ENCODE peak calls at places on chromosomes 3 and 15, in eight cellular contexts. G is HL-60, O is neuronal stem cell, Z is IMR-90, K is fibroblast of lung, C is sigmoid colon, X is WERI-Rb-1, W is K562. D is an unnamed sample.

GRCh38 chr15:26842391-26842790 is 24.5 kb upstream of the GABRA5 start:
- DNase-seq in G (no peak), O (no peak), Z (no peak), K (no peak), C (no peak), X (no peak), W (no peak), D (no peak)

GRCh38 chr3:143001034-143001368 is 369 bp upstream of the U2SURP start:
- DNase-seq in G (peak), O (no peak), Z (no peak), K (no peak), C (no peak), X (no peak), W (no peak), D (no peak)

GRCh38 chr3:146345900-146346299 is 95.0 kb upstream of the PLSCR4 start:
- DNase-seq in G (no peak), O (no peak), Z (no peak), K (no peak), C (no peak), X (no peak), W (no peak), D (no peak)

GRCh38 chr15:52466134-52466701 is 62.5 kb downstream of the MYO5A start:
- DNase-seq in G (peak), O (no peak), Z (no peak), K (no peak), C (peak), X (no peak), W (no peak), D (no peak)

GRCh38 chr15:42973114-42973513 is 52.5 kb upstream of the TTBK2 start:
- DNase-seq in G (no peak), O (no peak), Z (no peak), K (no peak), C (no peak), X (no peak), W (no peak), D (no peak)

GRCh38 chr3:68819361-68819760 is 113.0 kb downstream of the TAFA4 start:
- DNase-seq in G (no peak), O (no peak), Z (no peak), K (no peak), C (no peak), X (no peak), W (no peak), D (no peak)

GRCh38 chr15:66746231-66746605 is 44.2 kb downstream of the SMAD6 start:
- DNase-seq in G (no peak), O (no peak), Z (no peak), K (no peak), C (peak), X (no peak), W (no peak), D (no peak)

GRCh38 chr3:55718956-55719355 is 231.8 kb upstream of the WNT5A start:
- DNase-seq in G (no peak), O (no peak), Z (no peak), K (no peak), C (no peak), X (no peak), W (no peak), D (no peak)

GRCh38 chr15:100078511-100079220 is 263.1 kb downstream of the ADAMTS17 start:
- DNase-seq in G (no peak), O (no peak), Z (no peak), K (no peak), C (no peak), X (no peak), W (no peak), D (no peak)

DNA sequence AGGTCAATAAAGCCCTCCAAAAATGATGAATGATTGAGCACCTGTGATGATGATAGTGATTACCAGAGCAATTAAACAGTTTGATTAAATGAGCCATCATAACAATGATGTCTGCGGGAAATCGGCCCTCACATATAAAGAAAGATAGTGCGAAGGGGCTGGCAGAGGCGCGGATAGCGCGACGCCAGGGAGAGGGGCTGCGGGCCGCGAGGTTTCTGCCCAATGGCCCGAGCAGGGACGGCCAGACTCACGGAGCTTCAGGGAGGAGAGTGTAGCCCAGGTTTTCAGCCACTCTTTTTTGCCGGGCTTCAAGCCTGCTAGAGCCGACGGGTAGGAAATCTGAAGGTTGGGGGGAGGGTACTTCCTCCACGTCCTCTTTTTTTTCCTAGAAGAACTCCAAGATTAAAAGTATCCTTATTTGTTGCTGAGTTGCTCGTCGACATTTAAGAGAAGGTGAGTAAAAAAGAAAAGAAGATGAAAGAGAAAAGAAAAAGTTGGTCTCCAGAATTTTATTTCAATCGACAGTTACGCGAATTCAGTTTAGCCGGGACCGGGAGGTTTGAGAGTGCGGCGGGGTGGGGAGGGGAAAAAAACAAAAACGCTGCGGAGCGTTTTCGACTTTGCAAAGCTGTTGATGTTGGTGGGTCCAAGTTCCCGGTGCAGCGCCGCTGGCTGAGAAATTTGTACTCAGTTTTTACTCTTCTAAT is 2.1 kb upstream of the MEIS2 start:
- DNase-seq in G (no peak), O (peak), Z (peak), K (peak), C (peak), X (peak), W (no peak), D (peak)
- H3K4me3 ChIP-seq in G (no peak), O (peak), Z (peak), K (peak), C (peak), X (peak), W (peak), D (peak)

DNA sequence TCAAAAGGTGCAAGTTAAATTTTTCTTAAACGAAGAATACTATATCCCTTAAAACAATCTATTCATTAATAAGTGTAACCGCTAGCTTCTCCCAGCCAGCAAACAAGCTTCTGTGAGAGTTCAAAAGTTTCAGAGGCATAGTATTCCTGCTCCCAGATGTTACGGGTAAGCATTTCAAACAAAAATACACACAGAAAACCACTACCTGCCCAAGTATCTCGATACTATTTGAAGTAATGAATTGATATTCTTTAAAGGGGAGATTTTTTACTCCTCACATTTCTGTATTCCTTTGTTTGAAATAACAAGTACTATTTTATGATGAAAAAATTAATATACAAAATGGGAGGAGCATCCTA is 1.5 kb downstream of the TJP1 start:
- DNase-seq in G (no peak), O (no peak), Z (peak), K (peak), C (no peak), X (no peak), W (no peak), D (peak)
- H3K27ac ChIP-seq in G (no peak), O (no peak), Z (no peak), K (peak), C (peak), X (peak), W (peak), D (peak)

DNA sequence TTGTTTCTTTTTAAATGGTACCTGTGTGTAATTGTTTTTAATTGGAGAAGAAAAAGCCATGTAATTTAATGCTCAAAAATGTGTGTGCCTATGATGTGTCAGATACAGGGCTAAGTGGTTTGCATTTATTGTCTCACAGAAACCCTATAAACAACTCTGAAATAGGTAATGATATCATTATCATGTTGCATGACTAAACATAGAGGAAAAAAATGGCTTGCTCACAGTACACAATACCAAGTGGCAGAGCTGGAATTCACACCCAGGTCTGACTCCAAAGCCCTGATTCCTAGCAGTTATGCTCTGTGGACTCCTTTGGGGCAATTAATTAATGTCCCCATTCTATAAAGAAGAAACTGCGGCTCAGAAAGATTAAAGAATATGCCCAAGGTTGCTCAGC is 237.4 kb upstream of the TRIM42 start:
- DNase-seq in G (no peak), O (no peak), Z (no peak), K (no peak), C (no peak), X (no peak), W (no peak), D (no peak)
- H3K4me3 ChIP-seq in G (no peak), O (no peak), Z (no peak), K (no peak), C (no peak), X (no peak), W (no peak), D (no peak)

GRCh38 chr3:195065142-195065863 is 205.7 kb downstream of the XXYLT1 start:
- DNase-seq in G (no peak), O (no peak), Z (no peak), K (no peak), C (peak), X (no peak), W (no peak), D (no peak)
- H3K27ac ChIP-seq in G (no peak), O (no peak), Z (no peak), K (no peak), C (peak), X (no peak), W (no peak), D (no peak)

GRCh38 chr3:3551976-3552375 is 247.3 kb upstream of the LRRN1 start:
- DNase-seq in G (no peak), O (no peak), Z (no peak), K (peak), C (no peak), X (no peak), W (no peak), D (no peak)

GRCh38 chr3:3552741-3553140 is 246.5 kb upstream of the LRRN1 start:
- DNase-seq in G (no peak), O (no peak), Z (no peak), K (peak), C (no peak), X (no peak), W (no peak), D (peak)

GRCh38 chr3:3553236-3553635 is 246.0 kb upstream of the LRRN1 start:
- DNase-seq in G (no peak), O (no peak), Z (no peak), K (no peak), C (no peak), X (no peak), W (no peak), D (no peak)
- H3K4me3 ChIP-seq in G (no peak), O (no peak), Z (no peak), K (no peak), C (no peak), X (no peak), W (no peak), D (no peak)

DNA sequence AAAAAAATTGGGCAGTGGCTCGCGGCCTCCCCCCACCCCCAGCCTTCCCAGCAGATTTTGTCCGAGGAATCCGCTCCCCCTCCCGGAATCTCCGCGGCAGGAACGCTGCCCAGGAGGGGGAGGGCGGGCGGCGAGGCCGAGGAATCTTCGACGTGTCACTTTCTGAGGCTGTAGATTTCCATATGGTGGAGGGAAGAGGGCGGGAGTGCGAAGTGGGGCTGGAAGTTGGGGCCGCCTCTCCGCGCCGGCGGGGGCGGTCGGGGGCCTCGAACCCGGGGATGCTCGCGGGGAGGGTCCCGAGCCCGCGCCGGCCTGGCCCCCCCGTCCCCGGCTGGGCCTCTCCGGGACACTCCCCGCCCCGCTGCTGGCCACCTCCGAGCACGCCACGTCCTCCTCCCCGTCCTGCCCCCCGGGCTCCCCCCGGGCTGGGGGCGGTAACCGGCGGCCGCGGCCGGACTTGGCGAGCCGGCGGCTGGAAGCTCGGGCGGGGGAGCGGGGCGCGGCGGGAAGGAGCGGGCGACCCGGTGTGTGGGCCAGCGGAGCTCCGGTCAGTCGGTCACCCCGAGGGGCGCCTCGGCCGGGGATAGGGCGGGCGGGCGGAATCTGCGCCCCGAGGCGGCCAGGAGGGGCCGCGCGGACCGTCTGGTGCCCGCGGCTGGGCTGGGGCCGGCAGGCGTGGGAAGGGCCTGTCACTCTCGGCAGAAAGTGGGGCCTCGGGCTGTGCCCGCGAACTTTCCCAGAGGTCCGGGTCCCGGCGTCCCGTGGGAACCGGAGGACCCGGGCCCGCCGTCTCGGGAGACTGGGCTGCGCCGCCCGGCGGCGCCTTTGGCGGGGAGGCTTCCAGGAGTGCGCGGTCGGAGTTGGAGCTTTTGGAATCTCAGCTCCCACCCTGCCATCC is 949 bp downstream of the FNDC3B start:
- DNase-seq in G (peak), O (peak), Z (peak), K (peak), C (peak), X (peak), W (peak), D (peak)
- H3K27ac ChIP-seq in G (peak), O (peak), Z (peak), K (peak), C (peak), X (peak), W (peak), D (peak)

GRCh38 chr3:64444619-64445317 is 219.5 kb upstream of the PRICKLE2 start:
- DNase-seq in G (no peak), O (no peak), Z (no peak), K (no peak), C (no peak), X (no peak), W (no peak), D (no peak)
- H3K4me3 ChIP-seq in G (no peak), O (peak), Z (peak), K (peak), C (peak), X (peak), W (no peak), D (no peak)

GRCh38 chr3:82085811-82086475 is 324.5 kb upstream of the GBE1 start:
- DNase-seq in G (no peak), O (no peak), Z (no peak), K (peak), C (no peak), X (no peak), W (no peak), D (peak)

GRCh38 chr3:82088749-82089148 is 327.3 kb upstream of the GBE1 start:
- DNase-seq in G (no peak), O (no peak), Z (no peak), K (no peak), C (no peak), X (no peak), W (no peak), D (no peak)

GRCh38 chr3:82082796-82083195 is 321.4 kb upstream of the GBE1 start:
- DNase-seq in G (no peak), O (no peak), Z (no peak), K (peak), C (no peak), X (no peak), W (no peak), D (no peak)

GRCh38 chr3:82087958-82088357 is 326.5 kb upstream of the GBE1 start:
- DNase-seq in G (no peak), O (no peak), Z (peak), K (peak), C (no peak), X (no peak), W (no peak), D (no peak)

GRCh38 chr3:82085356-82085755 is 323.9 kb upstream of the GBE1 start:
- DNase-seq in G (no peak), O (no peak), Z (no peak), K (no peak), C (no peak), X (no peak), W (no peak), D (peak)
- H3K27ac ChIP-seq in G (no peak), O (no peak), Z (no peak), K (no peak), C (no peak), X (no peak), W (no peak), D (peak)

D was measured in SJCRH30.